ENCODE peak calls at places on chromosomes 2 and 18, in nine cellular contexts. One of them, this sample, is unnamed.

GRCh38 chr2:42493885-42494433 is at the start of gene KCNG3:
- DNase-seq in thyroid gland: peak
- DNase-seq in IMR-90: peak
- DNase-seq in pancreas: peak
- DNase-seq in transverse colon: peak
- DNase-seq in cardiac muscle cell: peak
- DNase-seq in uterus: peak
- DNase-seq in astrocyte: peak
- DNase-seq in CD8-positive, alpha-beta memory T cell: peak
- DNase-seq in this sample: peak

GRCh38 chr2:56008661-56009411 is 85.3 kb upstream of the EFEMP1 start:
- DNase-seq in thyroid gland: peak
- DNase-seq in IMR-90: peak
- DNase-seq in pancreas: no peak
- DNase-seq in transverse colon: peak
- DNase-seq in cardiac muscle cell: peak
- DNase-seq in uterus: peak
- DNase-seq in astrocyte: peak
- DNase-seq in CD8-positive, alpha-beta memory T cell: no peak
- DNase-seq in this sample: no peak

GRCh38 chr18:79404567-79404910 is 8.8 kb downstream of the NFATC1 start:
- DNase-seq in thyroid gland: no peak
- DNase-seq in IMR-90: no peak
- DNase-seq in pancreas: peak
- DNase-seq in transverse colon: no peak
- DNase-seq in cardiac muscle cell: no peak
- DNase-seq in uterus: no peak
- DNase-seq in astrocyte: no peak
- DNase-seq in CD8-positive, alpha-beta memory T cell: no peak
- DNase-seq in this sample: peak

GRCh38 chr2:52117299-52117698 is 1085.4 kb upstream of the NRXN1 start:
- DNase-seq in thyroid gland: no peak
- DNase-seq in IMR-90: peak
- DNase-seq in pancreas: no peak
- DNase-seq in transverse colon: no peak
- DNase-seq in cardiac muscle cell: no peak
- DNase-seq in uterus: no peak
- DNase-seq in astrocyte: peak
- DNase-seq in CD8-positive, alpha-beta memory T cell: no peak
- DNase-seq in this sample: no peak

GRCh38 chr2:31176742-31177141 is 38.5 kb upstream of the GALNT14 start:
- DNase-seq in thyroid gland: no peak
- DNase-seq in IMR-90: no peak
- DNase-seq in pancreas: no peak
- DNase-seq in transverse colon: no peak
- DNase-seq in cardiac muscle cell: no peak
- DNase-seq in uterus: no peak
- DNase-seq in astrocyte: no peak
- DNase-seq in CD8-positive, alpha-beta memory T cell: no peak
- DNase-seq in this sample: no peak

GRCh38 chr2:221517362-221518121 is 54.6 kb downstream of the EPHA4 start:
- DNase-seq in thyroid gland: peak
- DNase-seq in IMR-90: peak
- DNase-seq in pancreas: no peak
- DNase-seq in transverse colon: peak
- DNase-seq in cardiac muscle cell: no peak
- DNase-seq in uterus: no peak
- DNase-seq in astrocyte: peak
- DNase-seq in CD8-positive, alpha-beta memory T cell: peak
- DNase-seq in this sample: no peak

GRCh38 chr18:58756148-58756547 is 84.9 kb downstream of the MALT1 start:
- DNase-seq in thyroid gland: no peak
- DNase-seq in IMR-90: no peak
- DNase-seq in pancreas: no peak
- DNase-seq in transverse colon: no peak
- DNase-seq in cardiac muscle cell: no peak
- DNase-seq in uterus: no peak
- DNase-seq in astrocyte: no peak
- DNase-seq in CD8-positive, alpha-beta memory T cell: no peak
- DNase-seq in this sample: no peak

GRCh38 chr2:42025151-42025582 is 22.7 kb upstream of the PKDCC start:
- DNase-seq in thyroid gland: no peak
- DNase-seq in IMR-90: peak
- DNase-seq in pancreas: no peak
- DNase-seq in transverse colon: no peak
- DNase-seq in cardiac muscle cell: peak
- DNase-seq in uterus: peak
- DNase-seq in astrocyte: peak
- DNase-seq in CD8-positive, alpha-beta memory T cell: no peak
- DNase-seq in this sample: no peak

GRCh38 chr2:172426635-172427255 is 641 bp upstream of the ITGA6 start:
- DNase-seq in thyroid gland: no peak
- DNase-seq in IMR-90: no peak
- DNase-seq in pancreas: no peak
- DNase-seq in transverse colon: no peak
- DNase-seq in cardiac muscle cell: no peak
- DNase-seq in uterus: no peak
- DNase-seq in astrocyte: no peak
- DNase-seq in CD8-positive, alpha-beta memory T cell: no peak
- DNase-seq in this sample: no peak

GRCh38 chr2:186879312-186879711 is 30.3 kb upstream of the ZSWIM2 start:
- DNase-seq in thyroid gland: no peak
- DNase-seq in IMR-90: no peak
- DNase-seq in pancreas: no peak
- DNase-seq in transverse colon: no peak
- DNase-seq in cardiac muscle cell: no peak
- DNase-seq in uterus: no peak
- DNase-seq in astrocyte: no peak
- DNase-seq in CD8-positive, alpha-beta memory T cell: no peak
- DNase-seq in this sample: no peak

GRCh38 chr2:221676566-221677172 is 104.6 kb upstream of the EPHA4 start:
- DNase-seq in thyroid gland: no peak
- DNase-seq in IMR-90: peak
- DNase-seq in pancreas: no peak
- DNase-seq in transverse colon: no peak
- DNase-seq in cardiac muscle cell: no peak
- DNase-seq in uterus: no peak
- DNase-seq in astrocyte: peak
- DNase-seq in CD8-positive, alpha-beta memory T cell: no peak
- DNase-seq in this sample: no peak

GRCh38 chr2:82001614-82002013 is 1697.1 kb upstream of the LRRTM1 start:
- DNase-seq in thyroid gland: no peak
- DNase-seq in IMR-90: no peak
- DNase-seq in pancreas: no peak
- DNase-seq in transverse colon: no peak
- DNase-seq in cardiac muscle cell: no peak
- DNase-seq in uterus: no peak
- DNase-seq in astrocyte: no peak
- DNase-seq in CD8-positive, alpha-beta memory T cell: no peak
- DNase-seq in this sample: no peak
- H3K27ac ChIP-seq in thyroid gland: no peak
- H3K27ac ChIP-seq in IMR-90: no peak
- H3K27ac ChIP-seq in pancreas: no peak
- H3K27ac ChIP-seq in transverse colon: no peak
- H3K27ac ChIP-seq in cardiac muscle cell: no peak
- H3K27ac ChIP-seq in uterus: no peak
- H3K27ac ChIP-seq in astrocyte: no peak
- H3K27ac ChIP-seq in CD8-positive, alpha-beta memory T cell: no peak
- H3K27ac ChIP-seq in this sample: no peak

DNA sequence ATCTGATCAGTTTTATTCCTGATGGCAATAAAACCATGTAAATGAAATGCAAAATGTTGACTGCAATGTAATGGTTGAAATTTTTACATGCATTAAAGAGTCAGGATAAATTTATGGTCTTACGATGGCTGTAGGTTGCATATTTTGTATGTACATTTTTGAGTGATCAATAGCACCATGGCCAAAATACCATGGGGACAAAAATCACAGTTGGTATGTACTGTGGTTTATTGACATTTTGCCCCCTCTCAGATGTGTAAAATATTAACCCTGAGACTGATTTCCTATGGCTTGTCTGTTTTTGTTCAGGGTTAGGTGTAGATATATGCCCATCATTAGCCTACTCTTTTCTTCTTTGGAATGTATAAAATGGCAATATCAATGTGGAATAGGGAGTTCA is 138.1 kb downstream of the PARD3B start:
- DNase-seq in thyroid gland: no peak
- DNase-seq in IMR-90: no peak
- DNase-seq in pancreas: no peak
- DNase-seq in transverse colon: no peak
- DNase-seq in cardiac muscle cell: no peak
- DNase-seq in uterus: no peak
- DNase-seq in astrocyte: no peak
- DNase-seq in CD8-positive, alpha-beta memory T cell: no peak
- DNase-seq in this sample: no peak
- H3K27ac ChIP-seq in thyroid gland: no peak
- H3K27ac ChIP-seq in IMR-90: no peak
- H3K27ac ChIP-seq in pancreas: no peak
- H3K27ac ChIP-seq in transverse colon: no peak
- H3K27ac ChIP-seq in cardiac muscle cell: no peak
- H3K27ac ChIP-seq in uterus: no peak
- H3K27ac ChIP-seq in astrocyte: no peak
- H3K27ac ChIP-seq in CD8-positive, alpha-beta memory T cell: no peak
- H3K27ac ChIP-seq in this sample: no peak

DNA sequence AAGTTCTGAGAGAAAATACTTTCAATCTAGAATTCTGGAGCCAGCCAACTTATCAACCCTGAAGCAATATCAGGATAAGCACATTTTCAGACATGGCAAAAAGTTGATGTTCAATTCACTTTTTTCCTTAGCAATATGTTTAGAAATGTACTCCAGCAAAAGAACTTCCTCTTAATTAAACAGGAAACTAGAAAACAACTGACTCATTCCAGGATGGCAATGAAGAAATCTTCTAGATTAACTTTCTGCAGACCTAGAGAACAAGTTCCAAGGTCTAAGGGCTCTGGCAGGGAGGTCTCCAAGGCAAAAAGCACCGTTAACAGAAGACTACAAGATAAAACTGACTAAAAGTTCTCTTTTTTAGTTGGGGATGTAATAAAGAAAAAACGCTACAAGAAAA is 69.2 kb upstream of the VWC2L start:
- DNase-seq in thyroid gland: no peak
- DNase-seq in IMR-90: peak
- DNase-seq in pancreas: no peak
- DNase-seq in transverse colon: no peak
- DNase-seq in cardiac muscle cell: no peak
- DNase-seq in uterus: no peak
- DNase-seq in astrocyte: no peak
- DNase-seq in CD8-positive, alpha-beta memory T cell: no peak
- DNase-seq in this sample: no peak
- H3K27ac ChIP-seq in thyroid gland: no peak
- H3K27ac ChIP-seq in IMR-90: no peak
- H3K27ac ChIP-seq in pancreas: no peak
- H3K27ac ChIP-seq in transverse colon: no peak
- H3K27ac ChIP-seq in cardiac muscle cell: no peak
- H3K27ac ChIP-seq in uterus: no peak
- H3K27ac ChIP-seq in astrocyte: no peak
- H3K27ac ChIP-seq in CD8-positive, alpha-beta memory T cell: no peak
- H3K27ac ChIP-seq in this sample: no peak

GRCh38 chr2:27724191-27724590 is 47.3 kb upstream of the MRPL33 start:
- DNase-seq in thyroid gland: no peak
- DNase-seq in IMR-90: no peak
- DNase-seq in pancreas: no peak
- DNase-seq in transverse colon: no peak
- DNase-seq in cardiac muscle cell: no peak
- DNase-seq in uterus: no peak
- DNase-seq in astrocyte: no peak
- DNase-seq in CD8-positive, alpha-beta memory T cell: no peak
- DNase-seq in this sample: no peak

GRCh38 chr2:27723372-27724144 is 48.0 kb upstream of the MRPL33 start:
- DNase-seq in thyroid gland: peak
- DNase-seq in IMR-90: peak
- DNase-seq in pancreas: peak
- DNase-seq in transverse colon: peak
- DNase-seq in cardiac muscle cell: peak
- DNase-seq in uterus: peak
- DNase-seq in astrocyte: peak
- DNase-seq in CD8-positive, alpha-beta memory T cell: no peak
- DNase-seq in this sample: peak

GRCh38 chr2:27720004-27720551 is 51.4 kb upstream of the MRPL33 start:
- DNase-seq in thyroid gland: no peak
- DNase-seq in IMR-90: peak
- DNase-seq in pancreas: no peak
- DNase-seq in transverse colon: no peak
- DNase-seq in cardiac muscle cell: no peak
- DNase-seq in uterus: peak
- DNase-seq in astrocyte: peak
- DNase-seq in CD8-positive, alpha-beta memory T cell: no peak
- DNase-seq in this sample: no peak

GRCh38 chr2:27721335-27721734 is 50.2 kb upstream of the MRPL33 start:
- DNase-seq in thyroid gland: no peak
- DNase-seq in IMR-90: no peak
- DNase-seq in pancreas: no peak
- DNase-seq in transverse colon: no peak
- DNase-seq in cardiac muscle cell: no peak
- DNase-seq in uterus: no peak
- DNase-seq in astrocyte: no peak
- DNase-seq in CD8-positive, alpha-beta memory T cell: no peak
- DNase-seq in this sample: peak

DNA sequence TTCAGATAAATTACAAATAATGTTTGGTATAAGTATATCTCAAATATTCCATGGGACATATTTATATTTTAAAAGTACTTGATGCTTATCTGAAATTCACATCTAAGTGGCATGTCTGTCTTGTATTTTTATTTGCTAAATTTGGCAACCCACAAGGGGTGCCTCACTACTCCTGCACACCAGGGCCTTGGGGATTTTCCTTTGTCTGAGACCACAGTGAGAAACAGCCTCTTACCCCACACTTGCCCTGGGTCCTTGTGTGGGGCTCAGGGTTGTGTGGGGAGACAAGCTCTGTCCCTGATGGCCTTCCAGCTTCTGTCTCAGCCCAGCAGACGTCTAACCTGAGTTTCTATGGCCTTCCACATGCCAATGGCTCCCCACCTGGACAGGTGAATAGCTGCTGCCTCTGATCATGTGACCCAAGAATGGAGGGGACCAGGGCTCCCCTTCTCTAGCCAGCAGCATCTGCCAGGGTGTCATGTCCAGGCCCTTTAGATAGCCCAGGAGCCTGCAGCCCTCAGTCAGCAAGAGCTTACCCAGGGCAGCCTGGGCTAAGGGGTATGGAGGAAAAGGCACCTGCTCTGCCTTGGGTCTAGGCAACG is 49.5 kb upstream of the MRPL33 start:
- DNase-seq in thyroid gland: no peak
- DNase-seq in IMR-90: no peak
- DNase-seq in pancreas: no peak
- DNase-seq in transverse colon: no peak
- DNase-seq in cardiac muscle cell: no peak
- DNase-seq in uterus: no peak
- DNase-seq in astrocyte: no peak
- DNase-seq in CD8-positive, alpha-beta memory T cell: no peak
- DNase-seq in this sample: no peak
- H3K27ac ChIP-seq in thyroid gland: no peak
- H3K27ac ChIP-seq in IMR-90: no peak
- H3K27ac ChIP-seq in pancreas: no peak
- H3K27ac ChIP-seq in transverse colon: no peak
- H3K27ac ChIP-seq in cardiac muscle cell: no peak
- H3K27ac ChIP-seq in uterus: peak
- H3K27ac ChIP-seq in astrocyte: no peak
- H3K27ac ChIP-seq in CD8-positive, alpha-beta memory T cell: no peak
- H3K27ac ChIP-seq in this sample: no peak